ENCODE peak calls at places on chromosomes 1 and 21, in nine cellular contexts. One of them, this sample, is unnamed.

GRCh38 chr21:42047821-42048613 is 23.1 kb upstream of the UMODL1 start:
- DNase-seq in NCI-H1105: no peak
- DNase-seq in kidney glomerular epithelial cell: peak
- DNase-seq in NCI-H1436: no peak
- DNase-seq in NCI-H2081: no peak
- DNase-seq in choroid plexus epithelial cell: peak
- DNase-seq in NCI-H187: no peak
- DNase-seq in effector CD4-positive, alpha-beta T cell: no peak
- DNase-seq in NCI-H1417: no peak
- DNase-seq in this sample: no peak

GRCh38 chr1:45230537-45230936 is 24.1 kb upstream of the ZSWIM5 start:
- DNase-seq in NCI-H1105: no peak
- DNase-seq in kidney glomerular epithelial cell: no peak
- DNase-seq in NCI-H1436: no peak
- DNase-seq in NCI-H2081: no peak
- DNase-seq in choroid plexus epithelial cell: no peak
- DNase-seq in NCI-H187: no peak
- DNase-seq in effector CD4-positive, alpha-beta T cell: no peak
- DNase-seq in NCI-H1417: no peak
- DNase-seq in this sample: no peak

GRCh38 chr1:218345673-218346390 is 696 bp downstream of the TGFB2 start:
- DNase-seq in NCI-H1105: peak
- DNase-seq in kidney glomerular epithelial cell: peak
- DNase-seq in NCI-H1436: peak
- DNase-seq in NCI-H2081: peak
- DNase-seq in choroid plexus epithelial cell: peak
- DNase-seq in NCI-H187: no peak
- DNase-seq in effector CD4-positive, alpha-beta T cell: no peak
- DNase-seq in NCI-H1417: peak
- DNase-seq in this sample: peak

GRCh38 chr1:227939791-227940771 is 7.7 kb downstream of the WNT9A start:
- DNase-seq in NCI-H1105: no peak
- DNase-seq in kidney glomerular epithelial cell: no peak
- DNase-seq in NCI-H1436: no peak
- DNase-seq in NCI-H2081: no peak
- DNase-seq in choroid plexus epithelial cell: no peak
- DNase-seq in NCI-H187: no peak
- DNase-seq in effector CD4-positive, alpha-beta T cell: peak
- DNase-seq in NCI-H1417: no peak
- DNase-seq in this sample: no peak

GRCh38 chr1:111205724-111206070 is 5.3 kb upstream of the DENND2D start:
- DNase-seq in NCI-H1105: no peak
- DNase-seq in kidney glomerular epithelial cell: no peak
- DNase-seq in NCI-H1436: no peak
- DNase-seq in NCI-H2081: no peak
- DNase-seq in choroid plexus epithelial cell: peak
- DNase-seq in NCI-H187: no peak
- DNase-seq in effector CD4-positive, alpha-beta T cell: no peak
- DNase-seq in NCI-H1417: no peak
- DNase-seq in this sample: no peak

GRCh38 chr1:230356869-230357778 is 69.0 kb downstream of the PGBD5 start:
- DNase-seq in NCI-H1105: no peak
- DNase-seq in kidney glomerular epithelial cell: no peak
- DNase-seq in NCI-H1436: no peak
- DNase-seq in NCI-H2081: peak
- DNase-seq in choroid plexus epithelial cell: peak
- DNase-seq in NCI-H187: no peak
- DNase-seq in effector CD4-positive, alpha-beta T cell: no peak
- DNase-seq in NCI-H1417: peak
- DNase-seq in this sample: no peak

GRCh38 chr1:194341587-194341986 is 1155.2 kb upstream of the B3GALT2 start:
- DNase-seq in NCI-H1105: no peak
- DNase-seq in kidney glomerular epithelial cell: no peak
- DNase-seq in NCI-H1436: no peak
- DNase-seq in NCI-H2081: no peak
- DNase-seq in choroid plexus epithelial cell: no peak
- DNase-seq in NCI-H187: no peak
- DNase-seq in effector CD4-positive, alpha-beta T cell: no peak
- DNase-seq in NCI-H1417: no peak
- DNase-seq in this sample: no peak

GRCh38 chr1:183905497-183905896 is 100.6 kb downstream of the RGL1 start:
- DNase-seq in NCI-H1105: no peak
- DNase-seq in kidney glomerular epithelial cell: no peak
- DNase-seq in NCI-H1436: no peak
- DNase-seq in NCI-H2081: no peak
- DNase-seq in choroid plexus epithelial cell: no peak
- DNase-seq in NCI-H187: no peak
- DNase-seq in effector CD4-positive, alpha-beta T cell: no peak
- DNase-seq in NCI-H1417: no peak
- DNase-seq in this sample: no peak

GRCh38 chr21:26120833-26121232 is 49.7 kb downstream of the APP start:
- DNase-seq in NCI-H1105: no peak
- DNase-seq in kidney glomerular epithelial cell: no peak
- DNase-seq in NCI-H1436: no peak
- DNase-seq in NCI-H2081: no peak
- DNase-seq in choroid plexus epithelial cell: peak
- DNase-seq in NCI-H187: no peak
- DNase-seq in effector CD4-positive, alpha-beta T cell: no peak
- DNase-seq in NCI-H1417: no peak
- DNase-seq in this sample: no peak